ENCODE peak calls at places on chromosomes 2 and 18, in nine cellular contexts. One of them, this sample, is unnamed.

GRCh38 chr2:71862921-71863320 is 284.7 kb downstream of the CYP26B1 start:
- DNase-seq in HFFc6: no peak
- DNase-seq in HL-60: no peak
- DNase-seq in ovary: no peak
- DNase-seq in RWPE1: no peak
- DNase-seq in mesothelial cell of epicardium: no peak
- DNase-seq in colonic mucosa: no peak
- DNase-seq in cardiac muscle cell: no peak
- DNase-seq in stomach: no peak
- DNase-seq in this sample: no peak

GRCh38 chr2:229137623-229138022 is 133.5 kb downstream of the PID1 start:
- DNase-seq in HFFc6: no peak
- DNase-seq in HL-60: no peak
- DNase-seq in ovary: no peak
- DNase-seq in RWPE1: no peak
- DNase-seq in mesothelial cell of epicardium: no peak
- DNase-seq in colonic mucosa: no peak
- DNase-seq in cardiac muscle cell: no peak
- DNase-seq in stomach: no peak
- DNase-seq in this sample: no peak

GRCh38 chr18:23650963-23651927 is 11.5 kb downstream of the ANKRD29 start:
- DNase-seq in HFFc6: peak; percentile 80
- DNase-seq in HL-60: no peak
- DNase-seq in ovary: no peak
- DNase-seq in RWPE1: peak; percentile 84
- DNase-seq in mesothelial cell of epicardium: no peak
- DNase-seq in colonic mucosa: no peak
- DNase-seq in cardiac muscle cell: peak; percentile 48
- DNase-seq in stomach: no peak
- DNase-seq in this sample: no peak

GRCh38 chr2:201797175-201797840 is 9.0 kb upstream of the CDK15 start:
- DNase-seq in HFFc6: peak; percentile 78
- DNase-seq in HL-60: no peak
- DNase-seq in ovary: no peak
- DNase-seq in RWPE1: no peak
- DNase-seq in mesothelial cell of epicardium: no peak
- DNase-seq in colonic mucosa: no peak
- DNase-seq in cardiac muscle cell: no peak
- DNase-seq in stomach: no peak
- DNase-seq in this sample: no peak

GRCh38 chr2:28662044-28662443 is 89.6 kb upstream of the PPP1CB start:
- DNase-seq in HFFc6: no peak
- DNase-seq in HL-60: no peak
- DNase-seq in ovary: peak; percentile 26
- DNase-seq in RWPE1: peak; percentile 60
- DNase-seq in mesothelial cell of epicardium: no peak
- DNase-seq in colonic mucosa: peak; percentile 91
- DNase-seq in cardiac muscle cell: no peak
- DNase-seq in stomach: peak; percentile 77
- DNase-seq in this sample: no peak

GRCh38 chr2:238127165-238128060 is 11.1 kb upstream of the KLHL30 start:
- DNase-seq in HFFc6: peak; percentile 33
- DNase-seq in HL-60: no peak
- DNase-seq in ovary: peak; percentile 81
- DNase-seq in RWPE1: no peak
- DNase-seq in mesothelial cell of epicardium: no peak
- DNase-seq in colonic mucosa: no peak
- DNase-seq in cardiac muscle cell: peak; percentile 52
- DNase-seq in stomach: no peak
- DNase-seq in this sample: peak; percentile 42

GRCh38 chr2:179268277-179268935 is 3.8 kb upstream of the SESTD1 start:
- DNase-seq in HFFc6: peak; percentile 75
- DNase-seq in HL-60: peak; percentile 11
- DNase-seq in ovary: no peak
- DNase-seq in RWPE1: peak; percentile 72
- DNase-seq in mesothelial cell of epicardium: no peak
- DNase-seq in colonic mucosa: no peak
- DNase-seq in cardiac muscle cell: no peak
- DNase-seq in stomach: no peak
- DNase-seq in this sample: no peak

GRCh38 chr18:41466436-41467160 is 488.4 kb upstream of the PIK3C3 start:
- DNase-seq in HFFc6: peak; percentile 8
- DNase-seq in HL-60: no peak
- DNase-seq in ovary: no peak
- DNase-seq in RWPE1: no peak
- DNase-seq in mesothelial cell of epicardium: no peak
- DNase-seq in colonic mucosa: no peak
- DNase-seq in cardiac muscle cell: no peak
- DNase-seq in stomach: no peak
- DNase-seq in this sample: no peak

GRCh38 chr18:79458131-79458838 is 62.6 kb downstream of the NFATC1 start:
- DNase-seq in HFFc6: peak; percentile 70
- DNase-seq in HL-60: no peak
- DNase-seq in ovary: peak; percentile 85
- DNase-seq in RWPE1: peak; percentile 93
- DNase-seq in mesothelial cell of epicardium: no peak
- DNase-seq in colonic mucosa: peak; percentile 22
- DNase-seq in cardiac muscle cell: peak; percentile 58
- DNase-seq in stomach: peak; percentile 63
- DNase-seq in this sample: no peak

GRCh38 chr2:25851740-25852503 is 26.4 kb downstream of the ASXL2 start:
- DNase-seq in HFFc6: peak; percentile 82
- DNase-seq in HL-60: peak; percentile 45
- DNase-seq in ovary: no peak
- DNase-seq in RWPE1: peak; percentile 59
- DNase-seq in mesothelial cell of epicardium: no peak
- DNase-seq in colonic mucosa: peak; percentile 29
- DNase-seq in cardiac muscle cell: peak; percentile 63
- DNase-seq in stomach: no peak
- DNase-seq in this sample: no peak

GRCh38 chr2:109525836-109526235 is 87.9 kb downstream of the SEPTIN10 start:
- DNase-seq in HFFc6: no peak
- DNase-seq in HL-60: no peak
- DNase-seq in ovary: peak; percentile 18
- DNase-seq in RWPE1: no peak
- DNase-seq in mesothelial cell of epicardium: no peak
- DNase-seq in colonic mucosa: no peak
- DNase-seq in cardiac muscle cell: no peak
- DNase-seq in stomach: no peak
- DNase-seq in this sample: no peak

GRCh38 chr2:151518802-151519201 is 109.1 kb downstream of the RIF1 start:
- DNase-seq in HFFc6: no peak
- DNase-seq in HL-60: no peak
- DNase-seq in ovary: no peak
- DNase-seq in RWPE1: peak; percentile 9
- DNase-seq in mesothelial cell of epicardium: no peak
- DNase-seq in colonic mucosa: no peak
- DNase-seq in cardiac muscle cell: no peak
- DNase-seq in stomach: no peak
- DNase-seq in this sample: no peak

DNA sequence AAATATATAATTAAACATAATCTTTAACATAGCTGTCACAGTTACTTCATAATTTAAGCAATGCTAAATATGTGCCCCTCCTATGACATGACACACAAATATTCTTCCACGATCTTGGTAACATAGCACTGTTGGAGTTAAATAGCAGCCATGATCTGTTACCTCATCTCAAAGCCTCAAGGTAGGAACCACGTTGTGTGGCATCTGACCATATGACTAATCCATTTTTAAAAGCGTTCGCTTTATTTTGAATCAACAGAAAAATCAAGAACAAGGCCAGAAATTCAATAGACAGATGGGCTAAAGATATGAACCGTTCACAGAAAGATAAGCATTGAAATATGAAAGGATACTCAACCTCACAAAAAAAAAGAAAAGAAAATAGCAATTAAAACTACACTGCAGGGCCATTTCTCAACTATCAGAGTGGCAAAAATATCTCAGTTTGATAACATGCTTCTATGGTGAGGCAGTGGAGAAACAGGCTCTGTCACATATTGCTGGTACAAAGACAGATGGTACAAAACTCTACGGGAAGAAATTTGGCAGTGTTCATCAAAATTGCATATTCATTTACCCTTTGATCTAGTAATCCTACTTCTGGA is 105.9 kb downstream of the TMX3 start:
- DNase-seq in HFFc6: no peak
- DNase-seq in HL-60: no peak
- DNase-seq in ovary: no peak
- DNase-seq in RWPE1: no peak
- DNase-seq in mesothelial cell of epicardium: no peak
- DNase-seq in colonic mucosa: no peak
- DNase-seq in cardiac muscle cell: no peak
- DNase-seq in stomach: no peak
- DNase-seq in this sample: no peak
- TF ChIP-seq CTCF in HFFc6: no peak
- TF ChIP-seq CTCF in HL-60: no peak
- TF ChIP-seq CTCF in ovary: no peak
- TF ChIP-seq CTCF in RWPE1: no peak
- TF ChIP-seq CTCF in mesothelial cell of epicardium: no peak
- TF ChIP-seq CTCF in colonic mucosa: no peak
- TF ChIP-seq CTCF in cardiac muscle cell: no peak
- TF ChIP-seq CTCF in stomach: no peak
- TF ChIP-seq CTCF in this sample: no peak

GRCh38 chr2:138066139-138066806 is 102.0 kb downstream of the HNMT start:
- DNase-seq in HFFc6: no peak
- DNase-seq in HL-60: no peak
- DNase-seq in ovary: no peak
- DNase-seq in RWPE1: no peak
- DNase-seq in mesothelial cell of epicardium: no peak
- DNase-seq in colonic mucosa: no peak
- DNase-seq in cardiac muscle cell: no peak
- DNase-seq in stomach: no peak
- DNase-seq in this sample: no peak

DNA sequence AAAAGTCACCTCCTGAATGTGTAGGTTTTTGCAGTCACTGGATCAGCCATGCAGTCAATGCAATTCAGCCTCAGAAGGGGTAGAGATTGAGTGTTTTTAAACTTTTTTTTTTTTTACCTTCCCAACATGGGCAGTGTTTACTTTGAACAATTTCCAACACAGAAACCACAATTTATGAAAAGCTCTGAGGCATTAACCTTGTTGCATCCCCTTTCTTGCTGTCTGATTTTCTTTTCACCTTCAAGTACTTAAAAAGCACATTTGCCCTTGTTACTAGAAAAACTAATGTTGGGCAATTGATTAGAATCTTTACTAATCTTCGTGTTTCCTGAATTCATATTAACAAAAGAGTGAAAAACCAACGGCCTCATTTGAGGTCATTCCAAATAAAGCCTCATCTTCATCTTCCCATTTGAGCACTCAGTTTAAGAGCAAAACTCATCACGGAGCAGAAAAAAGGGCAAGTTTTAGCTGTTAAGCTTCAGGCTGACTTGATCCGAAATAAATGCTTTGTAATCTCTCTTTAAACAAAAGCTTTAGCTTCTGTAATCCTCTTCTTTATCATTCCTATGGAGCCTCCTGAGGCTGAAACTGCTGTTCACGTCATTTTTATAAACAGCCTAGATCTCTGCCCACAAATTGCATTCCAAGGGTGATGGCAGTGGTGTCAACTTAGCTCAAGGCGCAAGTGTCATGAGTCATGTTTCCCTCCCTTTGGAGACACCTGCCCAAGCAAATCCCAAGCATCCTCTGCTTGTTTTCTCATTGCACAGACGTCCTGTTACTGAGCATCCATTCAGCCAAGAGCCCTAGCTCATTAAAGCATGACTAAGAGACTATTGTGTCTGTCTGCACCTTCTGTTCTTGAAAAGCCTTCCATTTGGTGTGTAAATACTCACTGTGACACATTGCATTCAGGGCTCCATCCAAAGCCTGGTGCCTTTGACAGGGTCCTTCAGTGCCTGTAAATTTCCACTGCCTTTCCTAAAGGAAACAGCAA is 107.7 kb downstream of the HNMT start:
- DNase-seq in HFFc6: no peak
- DNase-seq in HL-60: no peak
- DNase-seq in ovary: no peak
- DNase-seq in RWPE1: peak; percentile 85
- DNase-seq in mesothelial cell of epicardium: no peak
- DNase-seq in colonic mucosa: no peak
- DNase-seq in cardiac muscle cell: no peak
- DNase-seq in stomach: no peak
- DNase-seq in this sample: no peak
- TF ChIP-seq CTCF in HFFc6: no peak
- TF ChIP-seq CTCF in HL-60: no peak
- TF ChIP-seq CTCF in ovary: no peak
- TF ChIP-seq CTCF in RWPE1: no peak
- TF ChIP-seq CTCF in mesothelial cell of epicardium: no peak
- TF ChIP-seq CTCF in colonic mucosa: no peak
- TF ChIP-seq CTCF in cardiac muscle cell: no peak
- TF ChIP-seq CTCF in stomach: no peak
- TF ChIP-seq CTCF in this sample: no peak

GRCh38 chr18:76306685-76307292 is 188.3 kb downstream of the ZNF516 start:
- DNase-seq in HFFc6: no peak
- DNase-seq in HL-60: no peak
- DNase-seq in ovary: no peak
- DNase-seq in RWPE1: no peak
- DNase-seq in mesothelial cell of epicardium: no peak
- DNase-seq in colonic mucosa: no peak
- DNase-seq in cardiac muscle cell: no peak
- DNase-seq in stomach: no peak
- DNase-seq in this sample: no peak
- TF ChIP-seq CTCF in HFFc6: peak; percentile 56
- TF ChIP-seq CTCF in HL-60: no peak
- TF ChIP-seq CTCF in ovary: no peak
- TF ChIP-seq CTCF in RWPE1: no peak
- TF ChIP-seq CTCF in mesothelial cell of epicardium: peak; percentile 33
- TF ChIP-seq CTCF in colonic mucosa: no peak
- TF ChIP-seq CTCF in cardiac muscle cell: no peak
- TF ChIP-seq CTCF in stomach: no peak
- TF ChIP-seq CTCF in this sample: no peak

GRCh38 chr2:85324639-85325465 is 2.9 kb downstream of the TGOLN2 start:
- DNase-seq in HFFc6: no peak
- DNase-seq in HL-60: no peak
- DNase-seq in ovary: no peak
- DNase-seq in RWPE1: no peak
- DNase-seq in mesothelial cell of epicardium: no peak
- DNase-seq in colonic mucosa: peak; percentile 72
- DNase-seq in cardiac muscle cell: no peak
- DNase-seq in stomach: no peak
- DNase-seq in this sample: no peak

GRCh38 chr2:85326406-85326945 is 1.3 kb downstream of the TGOLN2 start:
- DNase-seq in HFFc6: no peak
- DNase-seq in HL-60: no peak
- DNase-seq in ovary: no peak
- DNase-seq in RWPE1: peak; percentile 10
- DNase-seq in mesothelial cell of epicardium: no peak
- DNase-seq in colonic mucosa: peak; percentile 50
- DNase-seq in cardiac muscle cell: no peak
- DNase-seq in stomach: no peak
- DNase-seq in this sample: no peak

GRCh38 chr2:85325466-85325811 is 2.4 kb downstream of the TGOLN2 start:
- DNase-seq in HFFc6: no peak
- DNase-seq in HL-60: no peak
- DNase-seq in ovary: no peak
- DNase-seq in RWPE1: no peak
- DNase-seq in mesothelial cell of epicardium: no peak
- DNase-seq in colonic mucosa: no peak
- DNase-seq in cardiac muscle cell: no peak
- DNase-seq in stomach: no peak
- DNase-seq in this sample: no peak

GRCh38 chr2:85319811-85320210 is 8.0 kb downstream of the TGOLN2 start:
- DNase-seq in HFFc6: no peak
- DNase-seq in HL-60: no peak
- DNase-seq in ovary: no peak
- DNase-seq in RWPE1: no peak
- DNase-seq in mesothelial cell of epicardium: no peak
- DNase-seq in colonic mucosa: no peak
- DNase-seq in cardiac muscle cell: no peak
- DNase-seq in stomach: no peak
- DNase-seq in this sample: no peak

GRCh38 chr2:85323351-85323987 is 4.3 kb downstream of the TGOLN2 start:
- DNase-seq in HFFc6: no peak
- DNase-seq in HL-60: no peak
- DNase-seq in ovary: no peak
- DNase-seq in RWPE1: no peak
- DNase-seq in mesothelial cell of epicardium: no peak
- DNase-seq in colonic mucosa: no peak
- DNase-seq in cardiac muscle cell: no peak
- DNase-seq in stomach: no peak
- DNase-seq in this sample: no peak
- TF ChIP-seq CTCF in HFFc6: no peak
- TF ChIP-seq CTCF in HL-60: no peak
- TF ChIP-seq CTCF in ovary: no peak
- TF ChIP-seq CTCF in RWPE1: no peak
- TF ChIP-seq CTCF in mesothelial cell of epicardium: no peak
- TF ChIP-seq CTCF in colonic mucosa: no peak
- TF ChIP-seq CTCF in cardiac muscle cell: no peak
- TF ChIP-seq CTCF in stomach: no peak
- TF ChIP-seq CTCF in this sample: no peak

This sample was measured in lower lobe of right lung.